ENCODE peak calls at places on chromosome 9, in five cellular contexts. H is posterior vena cava; N is NCI-H1105 treated with DMSO at 0.1 percent for 48 hours; U is CD8-positive, alpha-beta memory T cell; X is activated CD8-positive, alpha-beta memory T cell treated with anti-CD3 and anti-CD28 coated beads, Interleukin-2, amount 10 ng/mL, durations not matched to agents 7 days and 5 days. Y is an unnamed sample.

GRCh38 chr9:69894720-69895119 is 74.1 kb downstream of the CFAP95 start:
- DNase-seq in X (no peak), U (no peak), H (no peak), N (no peak), Y (no peak)

GRCh38 chr9:88534456-88535225 is at the start of gene NXNL2:
- DNase-seq in N (peak; percentile 58), U (no peak), X (peak; percentile 49), H (peak; percentile 94), Y (no peak)

GRCh38 chr9:79573697-79573976 is 1.9 kb downstream of the TLE4 start:
- DNase-seq in U (no peak), N (peak; percentile 13), X (no peak), H (no peak), Y (peak; percentile 50)

GRCh38 chr9:5326187-5326586 is 13.5 kb downstream of the RLN1 start:
- DNase-seq in H (no peak), N (no peak), X (no peak), U (no peak), Y (no peak)

GRCh38 chr9:94941211-94941875 is 214.8 kb downstream of the AOPEP start:
- DNase-seq in N (no peak), X (no peak), H (no peak), U (no peak), Y (no peak)

GRCh38 chr9:78609471-78609870 is 312.5 kb downstream of the PSAT1 start:
- DNase-seq in U (no peak), N (peak; percentile 68), H (no peak), X (no peak), Y (no peak)

GRCh38 chr9:76720245-76720644 is 44.0 kb upstream of the PCA3 start:
- DNase-seq in X (no peak), H (no peak), U (no peak), N (no peak), Y (no peak)

GRCh38 chr9:99809586-99810357 is 11.9 kb upstream of the NR4A3 start:
- DNase-seq in N (no peak), U (no peak), H (no peak), X (no peak), Y (no peak)

GRCh38 chr9:108756746-108757490 is 98.9 kb downstream of the ACTL7B start:
- DNase-seq in U (no peak), N (no peak), H (no peak), X (no peak), Y (no peak)

Y was measured in Karpas-422.